ENCODE peak calls at places on chromosomes 1 and 21, in eight cellular contexts. One of them, this sample, is unnamed.

GRCh38 chr1:172704003-172704402 is 45.1 kb downstream of the FASLG start:
- DNase-seq in pancreas: no peak
- DNase-seq in left ventricle myocardium inferior: no peak
- DNase-seq in brain microvascular endothelial cell: no peak
- DNase-seq in OCI-LY7: no peak
- DNase-seq in right atrium auricular region: no peak
- DNase-seq in cardiac muscle cell: no peak
- DNase-seq in Karpas-422: no peak
- DNase-seq in this sample: no peak

GRCh38 chr1:8283058-8283884 is 34.6 kb upstream of the SLC45A1 start:
- DNase-seq in pancreas: no peak
- DNase-seq in left ventricle myocardium inferior: peak; percentile 22
- DNase-seq in brain microvascular endothelial cell: no peak
- DNase-seq in OCI-LY7: peak; percentile 12
- DNase-seq in right atrium auricular region: no peak
- DNase-seq in cardiac muscle cell: no peak
- DNase-seq in Karpas-422: peak; percentile 45
- DNase-seq in this sample: peak; percentile 90

GRCh38 chr1:17194133-17194475 is 10.8 kb upstream of the PADI1 start:
- DNase-seq in pancreas: no peak
- DNase-seq in left ventricle myocardium inferior: no peak
- DNase-seq in brain microvascular endothelial cell: no peak
- DNase-seq in OCI-LY7: no peak
- DNase-seq in right atrium auricular region: peak; percentile 13
- DNase-seq in cardiac muscle cell: no peak
- DNase-seq in Karpas-422: no peak
- DNase-seq in this sample: no peak

GRCh38 chr1:184025242-184025675 is 12.3 kb downstream of the COLGALT2 start:
- DNase-seq in pancreas: no peak
- DNase-seq in left ventricle myocardium inferior: no peak
- DNase-seq in brain microvascular endothelial cell: peak; percentile 81
- DNase-seq in OCI-LY7: no peak
- DNase-seq in right atrium auricular region: no peak
- DNase-seq in cardiac muscle cell: peak; percentile 81
- DNase-seq in Karpas-422: no peak
- DNase-seq in this sample: no peak

GRCh38 chr1:217029311-217030157 is 306.3 kb upstream of the ESRRG start:
- DNase-seq in pancreas: peak; percentile 54
- DNase-seq in left ventricle myocardium inferior: no peak
- DNase-seq in brain microvascular endothelial cell: peak; percentile 26
- DNase-seq in OCI-LY7: no peak
- DNase-seq in right atrium auricular region: no peak
- DNase-seq in cardiac muscle cell: peak; percentile 55
- DNase-seq in Karpas-422: no peak
- DNase-seq in this sample: no peak

GRCh38 chr21:42439284-42440186 is 35.8 kb downstream of the UBASH3A start:
- DNase-seq in pancreas: no peak
- DNase-seq in left ventricle myocardium inferior: no peak
- DNase-seq in brain microvascular endothelial cell: no peak
- DNase-seq in OCI-LY7: no peak
- DNase-seq in right atrium auricular region: no peak
- DNase-seq in cardiac muscle cell: no peak
- DNase-seq in Karpas-422: no peak
- DNase-seq in this sample: peak; percentile 70

GRCh38 chr1:84442256-84442655 is 36.8 kb upstream of the RPF1 start:
- DNase-seq in pancreas: no peak
- DNase-seq in left ventricle myocardium inferior: no peak
- DNase-seq in brain microvascular endothelial cell: peak; percentile 74
- DNase-seq in OCI-LY7: peak; percentile 60
- DNase-seq in right atrium auricular region: no peak
- DNase-seq in cardiac muscle cell: peak; percentile 93
- DNase-seq in Karpas-422: peak; percentile 85
- DNase-seq in this sample: peak; percentile 82

GRCh38 chr1:94101613-94101940 is 19.4 kb downstream of the ABCA4 start:
- DNase-seq in pancreas: no peak
- DNase-seq in left ventricle myocardium inferior: no peak
- DNase-seq in brain microvascular endothelial cell: no peak
- DNase-seq in OCI-LY7: no peak
- DNase-seq in right atrium auricular region: no peak
- DNase-seq in cardiac muscle cell: no peak
- DNase-seq in Karpas-422: no peak
- DNase-seq in this sample: no peak

DNA sequence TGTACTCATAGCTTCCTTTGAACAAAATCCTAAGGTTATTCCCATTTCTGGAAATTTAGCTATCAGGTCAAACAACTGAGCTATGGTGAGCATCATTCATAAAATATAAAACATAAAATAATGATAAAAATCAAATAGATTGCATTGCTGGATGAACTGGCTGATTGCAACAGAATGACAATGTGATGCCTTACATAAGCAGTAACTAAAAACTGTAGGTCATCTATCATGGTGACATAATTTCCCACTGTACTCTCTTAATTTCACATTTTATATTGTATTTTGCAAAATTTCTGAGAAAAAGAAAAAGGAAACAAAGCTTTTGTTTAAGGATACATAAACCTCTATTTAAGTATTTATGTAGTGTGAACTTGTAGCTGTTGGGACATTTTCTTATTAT is 4.6 kb downstream of the PTGER3 start:
- DNase-seq in pancreas: no peak
- DNase-seq in left ventricle myocardium inferior: no peak
- DNase-seq in brain microvascular endothelial cell: no peak
- DNase-seq in OCI-LY7: no peak
- DNase-seq in right atrium auricular region: no peak
- DNase-seq in cardiac muscle cell: no peak
- DNase-seq in Karpas-422: no peak
- DNase-seq in this sample: no peak
- H3K4me3 ChIP-seq in pancreas: no peak overlapping the region
- H3K4me3 ChIP-seq in left ventricle myocardium inferior: no peak overlapping the region
- H3K4me3 ChIP-seq in brain microvascular endothelial cell: no peak overlapping the region
- H3K4me3 ChIP-seq in OCI-LY7: no peak overlapping the region
- H3K4me3 ChIP-seq in right atrium auricular region: no peak overlapping the region
- H3K4me3 ChIP-seq in cardiac muscle cell: no peak overlapping the region
- H3K4me3 ChIP-seq in Karpas-422: no peak overlapping the region
- H3K4me3 ChIP-seq in this sample: no peak overlapping the region

DNA sequence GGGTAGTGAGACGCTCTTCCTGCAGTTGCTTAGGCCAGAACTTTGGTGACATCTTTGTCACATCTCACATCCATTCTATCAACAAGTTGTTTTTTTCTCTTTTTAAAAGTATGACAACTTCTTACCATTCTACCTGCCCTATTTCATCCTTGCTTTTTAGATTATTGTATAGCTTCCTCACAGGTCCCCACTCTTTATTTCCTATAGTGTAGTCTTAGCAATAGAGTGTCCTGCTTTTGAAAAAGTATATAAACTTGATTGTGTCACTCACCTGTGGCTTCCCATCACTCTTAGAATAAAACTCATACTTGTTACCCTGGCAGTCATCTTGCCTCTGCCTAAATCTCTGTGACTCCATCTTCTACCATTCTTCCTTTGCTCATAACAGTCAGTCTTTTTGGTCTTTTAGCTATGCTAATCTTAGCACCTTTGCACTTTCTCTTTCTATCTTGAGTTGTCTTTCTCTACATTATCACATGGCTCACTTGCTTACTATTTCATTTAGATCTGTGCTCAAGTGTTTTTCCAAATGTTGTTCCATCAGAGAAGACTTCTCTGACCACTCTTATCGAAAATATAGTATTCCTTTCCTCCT is 9.5 kb downstream of the CDC73 start:
- DNase-seq in pancreas: no peak
- DNase-seq in left ventricle myocardium inferior: no peak
- DNase-seq in brain microvascular endothelial cell: no peak
- DNase-seq in OCI-LY7: no peak
- DNase-seq in right atrium auricular region: no peak
- DNase-seq in cardiac muscle cell: no peak
- DNase-seq in Karpas-422: no peak
- DNase-seq in this sample: no peak
- H3K4me3 ChIP-seq in pancreas: no peak overlapping the region
- H3K4me3 ChIP-seq in left ventricle myocardium inferior: no peak overlapping the region
- H3K4me3 ChIP-seq in brain microvascular endothelial cell: no peak overlapping the region
- H3K4me3 ChIP-seq in OCI-LY7: no peak overlapping the region
- H3K4me3 ChIP-seq in right atrium auricular region: no peak overlapping the region
- H3K4me3 ChIP-seq in cardiac muscle cell: no peak overlapping the region
- H3K4me3 ChIP-seq in Karpas-422: no peak overlapping the region
- H3K4me3 ChIP-seq in this sample: no peak overlapping the region

GRCh38 chr1:215119719-215120118 is 37.2 kb downstream of the KCNK2 start:
- DNase-seq in pancreas: no peak
- DNase-seq in left ventricle myocardium inferior: no peak
- DNase-seq in brain microvascular endothelial cell: no peak
- DNase-seq in OCI-LY7: no peak
- DNase-seq in right atrium auricular region: no peak
- DNase-seq in cardiac muscle cell: peak; percentile 12
- DNase-seq in Karpas-422: no peak
- DNase-seq in this sample: no peak

GRCh38 chr1:215119071-215119470 is 36.5 kb downstream of the KCNK2 start:
- DNase-seq in pancreas: no peak
- DNase-seq in left ventricle myocardium inferior: no peak
- DNase-seq in brain microvascular endothelial cell: no peak
- DNase-seq in OCI-LY7: no peak
- DNase-seq in right atrium auricular region: no peak
- DNase-seq in cardiac muscle cell: no peak
- DNase-seq in Karpas-422: no peak
- DNase-seq in this sample: no peak

GRCh38 chr1:215114154-215114933 is 31.8 kb downstream of the KCNK2 start:
- DNase-seq in pancreas: no peak
- DNase-seq in left ventricle myocardium inferior: no peak
- DNase-seq in brain microvascular endothelial cell: peak; percentile 71
- DNase-seq in OCI-LY7: no peak
- DNase-seq in right atrium auricular region: no peak
- DNase-seq in cardiac muscle cell: peak; percentile 38
- DNase-seq in Karpas-422: no peak
- DNase-seq in this sample: no peak

GRCh38 chr1:215113776-215114153 is 31.2 kb downstream of the KCNK2 start:
- DNase-seq in pancreas: no peak
- DNase-seq in left ventricle myocardium inferior: no peak
- DNase-seq in brain microvascular endothelial cell: no peak
- DNase-seq in OCI-LY7: no peak
- DNase-seq in right atrium auricular region: no peak
- DNase-seq in cardiac muscle cell: no peak
- DNase-seq in Karpas-422: no peak
- DNase-seq in this sample: peak; percentile 7

GRCh38 chr1:215118081-215118480 is 35.5 kb downstream of the KCNK2 start:
- DNase-seq in pancreas: no peak
- DNase-seq in left ventricle myocardium inferior: no peak
- DNase-seq in brain microvascular endothelial cell: no peak
- DNase-seq in OCI-LY7: no peak
- DNase-seq in right atrium auricular region: no peak
- DNase-seq in cardiac muscle cell: no peak
- DNase-seq in Karpas-422: no peak
- DNase-seq in this sample: no peak
- H3K4me3 ChIP-seq in pancreas: no peak overlapping the region
- H3K4me3 ChIP-seq in left ventricle myocardium inferior: no peak overlapping the region
- H3K4me3 ChIP-seq in brain microvascular endothelial cell: no peak overlapping the region
- H3K4me3 ChIP-seq in OCI-LY7: no peak overlapping the region
- H3K4me3 ChIP-seq in right atrium auricular region: no peak overlapping the region
- H3K4me3 ChIP-seq in cardiac muscle cell: no peak overlapping the region
- H3K4me3 ChIP-seq in Karpas-422: no peak overlapping the region
- H3K4me3 ChIP-seq in this sample: no peak overlapping the region

GRCh38 chr1:27594542-27595510 is 9.1 kb downstream of the AHDC1 start:
- DNase-seq in pancreas: no peak
- DNase-seq in left ventricle myocardium inferior: no peak
- DNase-seq in brain microvascular endothelial cell: no peak
- DNase-seq in OCI-LY7: no peak
- DNase-seq in right atrium auricular region: no peak
- DNase-seq in cardiac muscle cell: no peak
- DNase-seq in Karpas-422: no peak
- DNase-seq in this sample: no peak
- H3K4me3 ChIP-seq in pancreas: no peak overlapping the region
- H3K4me3 ChIP-seq in left ventricle myocardium inferior: no peak overlapping the region
- H3K4me3 ChIP-seq in brain microvascular endothelial cell: no peak overlapping the region
- H3K4me3 ChIP-seq in OCI-LY7: no peak overlapping the region
- H3K4me3 ChIP-seq in right atrium auricular region: no peak overlapping the region
- H3K4me3 ChIP-seq in cardiac muscle cell: no peak overlapping the region
- H3K4me3 ChIP-seq in Karpas-422: no peak overlapping the region
- H3K4me3 ChIP-seq in this sample: no peak overlapping the region

GRCh38 chr1:169049258-169049936 is 57.1 kb upstream of the ATP1B1 start:
- DNase-seq in pancreas: no peak
- DNase-seq in left ventricle myocardium inferior: no peak
- DNase-seq in brain microvascular endothelial cell: no peak
- DNase-seq in OCI-LY7: no peak
- DNase-seq in right atrium auricular region: no peak
- DNase-seq in cardiac muscle cell: no peak
- DNase-seq in Karpas-422: no peak
- DNase-seq in this sample: no peak

GRCh38 chr1:169048043-169048442 is 58.4 kb upstream of the ATP1B1 start:
- DNase-seq in pancreas: peak; percentile 24
- DNase-seq in left ventricle myocardium inferior: no peak
- DNase-seq in brain microvascular endothelial cell: no peak
- DNase-seq in OCI-LY7: no peak
- DNase-seq in right atrium auricular region: no peak
- DNase-seq in cardiac muscle cell: no peak
- DNase-seq in Karpas-422: no peak
- DNase-seq in this sample: peak; percentile 15

GRCh38 chr1:169053196-169053595 is 53.3 kb upstream of the ATP1B1 start:
- DNase-seq in pancreas: no peak
- DNase-seq in left ventricle myocardium inferior: no peak
- DNase-seq in brain microvascular endothelial cell: no peak
- DNase-seq in OCI-LY7: no peak
- DNase-seq in right atrium auricular region: no peak
- DNase-seq in cardiac muscle cell: no peak
- DNase-seq in Karpas-422: no peak
- DNase-seq in this sample: no peak

GRCh38 chr1:169051171-169051570 is 55.3 kb upstream of the ATP1B1 start:
- DNase-seq in pancreas: no peak
- DNase-seq in left ventricle myocardium inferior: no peak
- DNase-seq in brain microvascular endothelial cell: no peak
- DNase-seq in OCI-LY7: no peak
- DNase-seq in right atrium auricular region: no peak
- DNase-seq in cardiac muscle cell: no peak
- DNase-seq in Karpas-422: no peak
- DNase-seq in this sample: no peak

DNA sequence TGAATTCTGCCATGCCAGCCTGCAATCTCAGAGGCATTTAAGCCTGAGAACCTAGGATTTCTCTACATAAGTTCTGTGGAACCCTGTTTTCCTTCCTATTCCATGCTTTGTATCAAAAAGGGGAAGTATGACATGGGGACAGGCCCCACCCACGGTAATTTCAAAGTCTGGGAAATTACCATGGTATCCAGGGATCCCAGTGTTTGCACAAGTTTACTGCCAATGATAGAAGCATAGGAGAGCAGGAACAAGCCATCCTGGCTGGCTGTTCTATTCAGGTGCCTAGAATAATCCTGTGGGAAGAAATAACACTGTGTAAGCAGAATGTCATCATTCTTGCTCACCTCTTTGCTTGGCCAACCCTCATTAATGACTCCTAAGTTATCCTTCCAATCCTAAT is 53.8 kb upstream of the ATP1B1 start:
- DNase-seq in pancreas: no peak
- DNase-seq in left ventricle myocardium inferior: no peak
- DNase-seq in brain microvascular endothelial cell: no peak
- DNase-seq in OCI-LY7: no peak
- DNase-seq in right atrium auricular region: no peak
- DNase-seq in cardiac muscle cell: no peak
- DNase-seq in Karpas-422: no peak
- DNase-seq in this sample: no peak
- H3K4me3 ChIP-seq in pancreas: no peak overlapping the region
- H3K4me3 ChIP-seq in left ventricle myocardium inferior: no peak overlapping the region
- H3K4me3 ChIP-seq in brain microvascular endothelial cell: no peak overlapping the region
- H3K4me3 ChIP-seq in OCI-LY7: no peak overlapping the region
- H3K4me3 ChIP-seq in right atrium auricular region: no peak overlapping the region
- H3K4me3 ChIP-seq in cardiac muscle cell: no peak overlapping the region
- H3K4me3 ChIP-seq in Karpas-422: no peak overlapping the region
- H3K4me3 ChIP-seq in this sample: no peak overlapping the region